ENCODE peak calls at places on chromosome 9, in eight cellular contexts. X is kidney tubule cell; M is AG09319; L is A549; Y is HCEC 1CT; K is T-helper 9 cell; U is cardiac fibroblast; V is stimulated activated CD8-positive, alpha-beta memory T cell treated with anti-CD3 and anti-CD28 coated beads, Interleukin-15, amount 100 ng/mL, for 1 hour. I is an unnamed sample.

GRCh38 chr9:75238311-75238976 is 150.1 kb downstream of the OSTF1 start:
- DNase-seq in U (peak), M (peak), Y (peak), L (peak), K (peak), X (peak), V (no peak), I (peak)

GRCh38 chr9:129278391-129279237 is 100.6 kb upstream of the IER5L start:
- DNase-seq in L (peak), X (peak), Y (no peak), M (no peak), K (no peak), U (peak), V (no peak), I (no peak)

GRCh38 chr9:118570076-118570475 is 799.2 kb downstream of the BRINP1 start:
- DNase-seq in M (no peak), L (no peak), U (peak), V (no peak), K (no peak), X (no peak), Y (no peak), I (no peak)

GRCh38 chr9:95575796-95576195 is 59.0 kb upstream of the PTCH1 start:
- DNase-seq in V (no peak), Y (no peak), U (no peak), M (no peak), X (no peak), K (no peak), L (no peak), I (no peak)

GRCh38 chr9:121651295-121652036 is at the start of gene DAB2IP:
- DNase-seq in M (no peak), V (no peak), U (no peak), X (peak), Y (no peak), L (no peak), K (no peak), I (no peak)

GRCh38 chr9:135023816-135024405 is 63.6 kb upstream of the OLFM1 start:
- DNase-seq in K (no peak), M (no peak), U (no peak), V (no peak), X (no peak), Y (no peak), L (no peak), I (no peak)

GRCh38 chr9:105930007-105930627 is 235.8 kb downstream of the TMEM38B start:
- DNase-seq in V (no peak), M (no peak), U (no peak), Y (no peak), L (no peak), K (no peak), X (no peak), I (no peak)

GRCh38 chr9:2043881-2044462 is 28.8 kb downstream of the SMARCA2 start:
- DNase-seq in Y (no peak), K (no peak), U (no peak), X (no peak), L (no peak), M (no peak), V (no peak), I (no peak)

GRCh38 chr9:118693645-118694044 is 675.6 kb downstream of the BRINP1 start:
- DNase-seq in M (no peak), L (no peak), K (no peak), Y (no peak), U (no peak), X (no peak), V (no peak), I (no peak)

GRCh38 chr9:112905084-112905483 is 14.4 kb upstream of the SLC46A2 start:
- DNase-seq in V (no peak), L (no peak), X (peak), M (no peak), U (no peak), K (no peak), Y (no peak), I (no peak)

I was measured in KG1.